ENCODE peak calls at places on chromosomes 2 and 18, in eight cellular contexts. Z is HCT116; W is heart right ventricle; A is CD4-positive, alpha-beta T cell; X is AG04450; Y is brain microvascular endothelial cell; S is neuronal stem cell; C is sigmoid colon. J is an unnamed sample.
A peak's percentile ranks its signal among the peaks of the same experiment; 100 is the strongest.

GRCh38 chr2:73986085-73986680 is 1.5 kb downstream of the TET3 start:
- DNase-seq in X (no peak), Z (no peak), Y (no peak), A (peak; percentile 31), C (no peak), W (no peak), S (no peak), J (no peak)

GRCh38 chr2:224946911-224947310 is 95.4 kb downstream of the DOCK10 start:
- DNase-seq in X (no peak), W (no peak), A (no peak), Y (peak; percentile 55), C (no peak), S (no peak), Z (no peak), J (no peak)

GRCh38 chr2:10493636-10494281 is 45.6 kb upstream of the ODC1 start:
- DNase-seq in C (no peak), S (no peak), Z (no peak), Y (peak; percentile 66), X (peak; percentile 74), A (peak; percentile 78), W (no peak), J (peak; percentile 5)

GRCh38 chr18:3688682-3689081 is 238.7 kb downstream of the TGIF1 start:
- DNase-seq in Y (peak; percentile 93), W (no peak), X (peak; percentile 96), A (no peak), Z (no peak), S (no peak), C (no peak), J (no peak)

GRCh38 chr2:57987835-57988573 is 58.6 kb upstream of the VRK2 start:
- DNase-seq in C (no peak), X (no peak), A (no peak), Y (peak; percentile 7), W (no peak), Z (no peak), S (no peak), J (no peak)

GRCh38 chr2:42809876-42810125 is 17.4 kb upstream of the HAAO start:
- DNase-seq in Z (peak; percentile 52), Y (peak; percentile 76), A (no peak), W (peak; percentile 87), C (peak; percentile 95), X (peak; percentile 33), S (no peak), J (peak; percentile 90)

GRCh38 chr2:204328350-204328749 is 216.9 kb upstream of the PARD3B start:
- DNase-seq in C (no peak), Y (no peak), Z (no peak), S (no peak), X (no peak), A (no peak), W (no peak), J (no peak)

GRCh38 chr2:182540236-182540635 is 113.4 kb upstream of the PDE1A start:
- DNase-seq in S (no peak), A (no peak), Y (no peak), X (no peak), Z (no peak), W (no peak), C (no peak), J (no peak)

GRCh38 chr18:2538844-2539243 is 32.5 kb downstream of the METTL4 start:
- DNase-seq in W (no peak), X (no peak), Z (no peak), A (no peak), C (no peak), Y (no peak), S (no peak), J (no peak)

GRCh38 chr2:16890081-16890480 is 224.4 kb upstream of the CYRIA start:
- DNase-seq in W (no peak), Z (no peak), X (no peak), Y (no peak), C (no peak), S (no peak), A (no peak), J (no peak)

GRCh38 chr18:28398491-28398890 is 221.6 kb upstream of the CDH2 start:
- DNase-seq in A (no peak), X (no peak), Z (no peak), S (no peak), C (no peak), W (no peak), Y (no peak), J (no peak)

DNA sequence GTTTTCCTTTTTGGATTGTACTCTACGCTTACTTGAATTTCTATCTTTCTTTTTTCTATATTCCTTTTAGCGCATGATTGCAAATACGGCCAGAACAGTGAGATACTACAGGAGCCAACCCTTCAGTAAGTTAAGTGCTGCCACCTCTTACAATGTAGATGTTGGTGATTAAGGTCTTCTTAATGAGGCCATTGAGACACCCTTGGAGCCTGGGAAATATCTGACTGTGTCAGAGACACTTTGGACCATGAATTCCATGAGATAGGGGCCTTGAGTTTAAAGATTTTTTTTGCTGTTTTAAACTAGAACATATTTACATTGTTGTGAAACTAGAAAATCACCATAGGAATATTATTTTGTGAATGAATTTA is 27.1 kb upstream of the MAP3K20 start:
- DNase-seq in W (no peak), C (no peak), X (no peak), Z (no peak), A (no peak), Y (no peak), S (no peak), J (no peak)
- H3K27ac ChIP-seq in W (peak overlapping the region; percentile 67), C (peak overlapping the region; percentile 75), X (peak overlapping the region; percentile 49), Z (peak overlapping the region; percentile 82), A (no peak overlapping the region), Y (peak overlapping the region; percentile 91), S (no peak overlapping the region), J (peak overlapping the region; percentile 77)

GRCh38 chr2:69149631-69150215 is 136.7 kb downstream of the ANTXR1 start:
- DNase-seq in C (peak; percentile 84), A (no peak), W (peak; percentile 53), S (peak; percentile 23), Y (peak; percentile 63), Z (no peak), X (no peak), J (peak; percentile 49)

GRCh38 chr2:69147841-69148533 is 135.0 kb downstream of the ANTXR1 start:
- DNase-seq in S (no peak), Z (no peak), C (no peak), Y (no peak), W (no peak), A (no peak), X (no peak), J (no peak)

GRCh38 chr2:69154031-69154430 is 141.1 kb downstream of the ANTXR1 start:
- DNase-seq in C (no peak), S (no peak), X (no peak), Y (no peak), A (no peak), Z (no peak), W (no peak), J (no peak)

GRCh38 chr2:69152847-69153246 is 139.9 kb downstream of the ANTXR1 start:
- DNase-seq in W (no peak), X (no peak), Z (no peak), C (no peak), A (no peak), S (no peak), Y (no peak), J (no peak)

DNA sequence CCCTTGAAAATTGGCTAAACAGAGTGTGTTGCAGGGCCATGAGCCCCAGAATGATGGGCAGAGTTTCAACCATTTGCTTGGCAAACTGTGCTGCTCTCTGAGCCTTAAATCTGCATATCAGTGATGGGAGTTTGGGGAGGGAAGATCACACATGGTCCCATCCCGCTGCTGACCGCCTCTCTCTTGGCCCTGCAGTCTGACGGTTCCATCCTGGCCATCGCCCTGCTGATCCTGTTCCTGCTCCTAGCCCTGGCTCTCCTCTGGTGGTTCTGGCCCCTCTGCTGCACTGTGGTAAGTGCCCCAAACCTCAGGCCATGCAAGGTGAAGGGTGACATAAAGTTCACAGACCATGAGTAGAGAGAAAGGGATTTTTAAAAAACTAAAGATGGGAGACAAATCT is 139.0 kb downstream of the ANTXR1 start:
- DNase-seq in C (no peak), X (no peak), Z (no peak), A (no peak), W (no peak), S (no peak), Y (no peak), J (no peak)
- H3K27ac ChIP-seq in C (no peak overlapping the region), X (no peak overlapping the region), Z (no peak overlapping the region), A (no peak overlapping the region), W (peak overlapping the region; percentile 34), S (no peak overlapping the region), Y (no peak overlapping the region), J (peak overlapping the region; percentile 79)

DNA sequence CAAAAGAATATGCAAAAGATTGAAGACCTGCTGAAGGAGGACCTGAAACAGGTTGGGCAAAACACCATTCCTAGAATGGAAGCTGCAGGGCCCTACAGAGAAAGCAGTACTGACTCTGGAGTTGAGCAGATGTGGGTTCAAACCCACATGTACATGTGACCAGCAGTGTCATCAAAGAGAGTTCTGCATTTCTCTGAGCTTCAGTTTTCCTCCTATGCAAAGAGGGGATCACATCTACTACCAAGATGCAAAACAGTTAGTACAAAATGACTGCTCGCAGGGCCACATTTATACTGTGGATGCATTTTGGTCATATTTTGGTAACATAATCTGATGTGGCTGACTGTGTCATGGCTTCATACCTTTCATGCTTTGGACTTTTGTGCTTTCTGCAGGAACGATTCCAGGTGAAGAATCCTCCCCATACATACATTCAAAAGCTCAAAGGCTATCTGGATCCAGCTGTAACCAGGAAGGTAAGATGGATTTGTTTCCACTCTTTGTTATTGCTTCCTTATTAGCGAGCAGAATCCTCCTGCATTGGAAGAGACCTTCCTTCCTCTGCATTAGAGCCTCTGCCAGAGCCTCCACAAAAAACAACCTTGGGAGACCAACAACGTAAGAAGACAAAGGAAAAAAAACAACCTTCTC is 174.8 kb downstream of the PRPF40A start:
- DNase-seq in W (no peak), A (no peak), S (no peak), Y (no peak), X (no peak), Z (no peak), C (no peak), J (no peak)
- H3K27ac ChIP-seq in W (peak overlapping the region; percentile 52), A (no peak overlapping the region), S (peak overlapping the region; percentile 65), Y (peak overlapping the region; percentile 79), X (peak overlapping the region; percentile 98), Z (no peak overlapping the region), C (peak overlapping the region; percentile 73), J (peak overlapping the region; percentile 64)

GRCh38 chr2:189834059-189834458 is 49.8 kb downstream of the PMS1 start:
- DNase-seq in W (no peak), C (no peak), A (no peak), Z (no peak), X (no peak), S (no peak), Y (no peak), J (no peak)

GRCh38 chr2:189835855-189836558 is 51.8 kb downstream of the PMS1 start:
- DNase-seq in W (no peak), C (no peak), Y (no peak), S (no peak), Z (no peak), X (no peak), A (no peak), J (no peak)

GRCh38 chr2:189841019-189841418 is 56.8 kb downstream of the PMS1 start:
- DNase-seq in S (no peak), X (no peak), Z (no peak), Y (no peak), A (no peak), C (no peak), W (no peak), J (no peak)

GRCh38 chr2:189836644-189837043 is 52.4 kb downstream of the PMS1 start:
- DNase-seq in Y (peak; percentile 51), W (no peak), Z (no peak), S (no peak), A (no peak), X (peak; percentile 59), C (no peak), J (no peak)

DNA sequence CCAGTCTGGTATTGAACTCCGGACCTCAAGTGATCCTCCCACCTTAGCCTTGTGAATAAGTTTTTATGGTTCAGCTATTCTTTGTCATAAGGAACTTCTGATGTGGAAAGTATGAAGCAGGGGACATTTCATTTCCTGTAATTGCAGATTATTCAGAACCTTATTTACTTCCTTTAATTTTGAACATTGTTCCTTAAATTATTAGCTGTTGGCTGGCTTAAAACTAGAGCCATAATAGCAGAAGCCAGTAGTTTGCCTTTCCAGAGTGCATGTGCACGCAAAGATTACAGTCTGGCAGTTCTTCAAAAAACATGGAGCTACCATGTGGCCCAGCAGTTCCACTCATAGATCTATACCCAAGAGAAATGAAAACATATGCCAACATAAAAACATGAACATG is 53.1 kb downstream of the PMS1 start:
- DNase-seq in W (no peak), C (no peak), A (no peak), S (no peak), Z (no peak), X (no peak), Y (no peak), J (no peak)
- H3K27ac ChIP-seq in W (no peak overlapping the region), C (no peak overlapping the region), A (no peak overlapping the region), S (no peak overlapping the region), Z (no peak overlapping the region), X (no peak overlapping the region), Y (no peak overlapping the region), J (no peak overlapping the region)

J was measured in adrenal gland.